ENCODE peak calls at places on chromosomes 11 and 22, in eight cellular contexts. K is fibroblast of villous mesenchyme, P is anterior cingulate cortex, A is fibroblast of pulmonary artery, O is right cardiac atrium, Q is fibroblast of the aortic adventitia, V is GM23248, F is Calu3. D is an unnamed sample.

GRCh38 chr11:65431452-65432132 is 9.0 kb downstream of the NEAT1 start:
- DNase-seq in F (no peak), O (no peak), Q (peak; percentile 76), K (peak; percentile 67), A (peak; percentile 68), P (no peak), V (peak; percentile 51), D (no peak)

GRCh38 chr11:12680246-12680939 is 6.2 kb downstream of the TEAD1 start:
- DNase-seq in V (peak; percentile 96), F (peak; percentile 90), K (peak; percentile 94), P (peak; percentile 76), A (peak; percentile 95), O (peak; percentile 95), Q (peak; percentile 94), D (no peak)

GRCh38 chr11:134025086-134025437 is 43.8 kb upstream of the JAM3 start:
- DNase-seq in Q (no peak), A (no peak), O (peak; percentile 84), K (no peak), F (no peak), V (no peak), P (peak; percentile 60), D (no peak)

GRCh38 chr11:69924308-69925161 is 105.3 kb upstream of the FGF3 start:
- DNase-seq in F (no peak), A (no peak), Q (no peak), P (no peak), O (no peak), V (no peak), K (no peak), D (no peak)

GRCh38 chr11:78234006-78234405 is 45.3 kb downstream of the USP35 start:
- DNase-seq in F (no peak), V (no peak), P (no peak), A (no peak), O (no peak), K (no peak), Q (no peak), D (no peak)

GRCh38 chr11:87005569-87005921 is 32.2 kb upstream of the TMEM135 start:
- DNase-seq in Q (no peak), F (no peak), V (no peak), A (no peak), O (no peak), K (no peak), P (no peak), D (no peak)

GRCh38 chr11:3822312-3822711 is 14.0 kb downstream of the PGAP2 start:
- DNase-seq in A (no peak), Q (no peak), V (no peak), P (no peak), O (no peak), K (no peak), F (no peak), D (no peak)

GRCh38 chr11:33552756-33553155 is 147.9 kb downstream of the C11orf91 start:
- DNase-seq in F (no peak), K (no peak), A (peak; percentile 49), P (no peak), O (no peak), V (no peak), Q (no peak), D (no peak)

GRCh38 chr22:49321477-49322055 is 506.1 kb downstream of the BRD1 start:
- DNase-seq in V (no peak), Q (no peak), O (no peak), K (no peak), A (no peak), P (no peak), F (no peak), D (no peak)

GRCh38 chr11:132318421-132319157 is 948.2 kb downstream of the NTM start:
- DNase-seq in K (no peak), O (no peak), P (peak; percentile 18), A (peak; percentile 11), F (no peak), Q (peak; percentile 5), V (peak; percentile 67), D (no peak)

GRCh38 chr22:47808886-47809620 is 1046.6 kb downstream of the TBC1D22A start:
- DNase-seq in V (no peak), K (no peak), P (no peak), Q (no peak), O (no peak), F (no peak), A (no peak), D (no peak)

GRCh38 chr22:27032121-27032761 is 374.9 kb downstream of the MIAT start:
- DNase-seq in F (no peak), K (no peak), O (peak; percentile 64), Q (no peak), A (no peak), P (peak; percentile 84), V (peak; percentile 27), D (no peak)

GRCh38 chr11:47560431-47560830 is 5.0 kb upstream of the PTPMT1 start:
- DNase-seq in A (no peak), O (no peak), K (peak; percentile 23), F (no peak), P (no peak), V (peak; percentile 47), Q (no peak), D (no peak)

GRCh38 chr11:110337570-110338193 is 41.3 kb upstream of the RDX start:
- DNase-seq in A (peak; percentile 40), O (no peak), V (no peak), Q (peak; percentile 25), P (no peak), K (peak; percentile 30), F (peak; percentile 49), D (no peak)

GRCh38 chr11:3115321-3115720 is 49.8 kb downstream of the OSBPL5 start:
- DNase-seq in K (peak; percentile 56), A (peak; percentile 11), V (no peak), O (no peak), P (no peak), F (no peak), Q (no peak), D (no peak)

GRCh38 chr11:83941050-83941449 is 654.9 kb upstream of the CCDC90B start:
- DNase-seq in P (no peak), O (no peak), Q (no peak), F (no peak), A (no peak), K (no peak), V (no peak), D (no peak)

GRCh38 chr22:45441158-45441557 is 27.7 kb downstream of the RIBC2 start:
- DNase-seq in P (no peak), V (peak; percentile 78), Q (peak; percentile 75), A (peak; percentile 74), K (peak; percentile 79), O (peak; percentile 85), F (peak; percentile 73), D (no peak)

GRCh38 chr11:23288001-23288783 is 427.9 kb upstream of the CCDC179 start:
- DNase-seq in V (peak; percentile 89), K (peak; percentile 83), P (no peak), A (no peak), O (no peak), Q (peak; percentile 58), F (no peak), D (no peak)

GRCh38 chr11:86949995-86950993 is 4.9 kb downstream of the FZD4 start:
- DNase-seq in A (no peak), P (no peak), F (no peak), K (peak; percentile 86), Q (peak; percentile 48), V (peak; percentile 66), O (no peak), D (no peak)

GRCh38 chr11:67412495-67413179 is 2.8 kb upstream of the CARNS1 start:
- DNase-seq in A (no peak), P (no peak), V (no peak), K (no peak), Q (no peak), O (no peak), F (no peak), D (no peak)

GRCh38 chr11:116871248-116871647 is 33.8 kb upstream of the APOA1 start:
- DNase-seq in A (peak; percentile 72), F (no peak), V (peak; percentile 95), Q (peak; percentile 84), O (no peak), K (peak; percentile 69), P (no peak), D (no peak)

GRCh38 chr22:39933741-39934140 is 26.5 kb upstream of the TMA7B start:
- DNase-seq in V (no peak), K (no peak), P (no peak), Q (no peak), A (no peak), O (no peak), F (no peak), D (no peak)

GRCh38 chr22:42856865-42857704 is at the start of gene ARFGAP3:
- DNase-seq in K (peak; percentile 94), P (peak; percentile 90), A (peak; percentile 95), F (peak; percentile 98), O (peak; percentile 98), V (peak; percentile 98), Q (peak; percentile 89), D (peak; percentile 80)

GRCh38 chr11:1694064-1694845 is 2.7 kb upstream of the KRTAP5-6 start:
- DNase-seq in P (peak; percentile 39), A (peak; percentile 71), O (peak; percentile 96), K (peak; percentile 67), F (peak; percentile 94), V (peak; percentile 86), Q (peak; percentile 75), D (peak; percentile 65)

GRCh38 chr22:19109198-19110063 is 12.8 kb downstream of the DGCR2 start:
- DNase-seq in V (peak; percentile 65), K (peak; percentile 91), Q (peak; percentile 83), P (no peak), A (peak; percentile 90), O (no peak), F (no peak), D (no peak)

GRCh38 chr11:36010010-36010740 is 66.3 kb downstream of the LDLRAD3 start:
- DNase-seq in Q (peak; percentile 37), O (no peak), K (peak; percentile 64), V (peak; percentile 33), A (peak; percentile 49), P (peak; percentile 42), F (no peak), D (no peak)

GRCh38 chr11:2466069-2466801 is 21.4 kb downstream of the KCNQ1 start:
- DNase-seq in A (no peak), Q (no peak), O (no peak), K (no peak), P (no peak), V (no peak), F (no peak), D (no peak)

GRCh38 chr22:37794376-37794775 is 13.4 kb upstream of the GCAT start:
- DNase-seq in F (no peak), O (no peak), Q (no peak), P (no peak), K (no peak), V (no peak), A (no peak), D (no peak)

GRCh38 chr11:63811522-63811921 is 1.7 kb upstream of the SPINDOC start:
- DNase-seq in F (no peak), A (no peak), O (no peak), P (no peak), Q (no peak), K (no peak), V (no peak), D (no peak)

GRCh38 chr22:35611891-35612576 is 5.1 kb downstream of the MB start:
- DNase-seq in O (no peak), P (no peak), Q (no peak), A (no peak), K (peak; percentile 49), V (no peak), F (no peak), D (no peak)

GRCh38 chr11:126485021-126485781 is 129.7 kb downstream of the ST3GAL4 start:
- DNase-seq in O (no peak), V (peak; percentile 78), P (no peak), A (peak; percentile 35), K (peak; percentile 22), Q (peak; percentile 25), F (no peak), D (no peak)

GRCh38 chr22:21591695-21592094 is 24.2 kb downstream of the UBE2L3 start:
- DNase-seq in A (no peak), P (no peak), Q (no peak), V (no peak), F (no peak), O (peak; percentile 65), K (no peak), D (no peak)

D was measured in CMK.